ENCODE peak calls at places on chromosomes 3 and 15, in nine cellular contexts. I is mucosa of descending colon, D is transverse colon, J is ovary, B is A549, L is lung, P is nephron progenitor cell, K is Calu3, C is choroid plexus epithelial cell. R is an unnamed sample.

GRCh38 chr15:41813426-41813825 is 14.5 kb upstream of the JMJD7 start:
- DNase-seq in L (no peak), C (no peak), P (no peak), I (no peak), J (no peak), K (no peak), B (no peak), D (no peak), R (no peak)

GRCh38 chr3:157065201-157065600 is 94.7 kb downstream of the CCNL1 start:
- DNase-seq in J (no peak), B (no peak), K (no peak), L (no peak), P (no peak), D (no peak), C (no peak), I (no peak), R (no peak)

GRCh38 chr3:71168043-71168720 is 415.3 kb downstream of the FOXP1 start:
- DNase-seq in K (no peak), J (no peak), L (no peak), P (no peak), I (no peak), C (peak; percentile 78), B (no peak), D (no peak), R (no peak)

GRCh38 chr3:64600246-64600645 is 87.6 kb downstream of the ADAMTS9 start:
- DNase-seq in K (no peak), B (no peak), D (no peak), L (no peak), P (no peak), J (no peak), C (no peak), I (no peak), R (no peak)

GRCh38 chr3:36906504-36907149 is 38.2 kb downstream of the TRANK1 start:
- DNase-seq in C (peak; percentile 87), B (no peak), L (no peak), P (no peak), J (no peak), K (no peak), I (no peak), D (no peak), R (no peak)

GRCh38 chr15:65400760-65401606 is 21.8 kb downstream of the IGDCC4 start:
- DNase-seq in C (peak; percentile 92), L (no peak), D (peak; percentile 58), I (peak; percentile 72), K (peak; percentile 89), B (peak; percentile 80), P (peak; percentile 81), J (peak; percentile 87), R (no peak)

GRCh38 chr3:143963946-143964345 is 7.7 kb upstream of the DIPK2A start:
- DNase-seq in B (no peak), J (no peak), L (no peak), P (no peak), C (no peak), D (no peak), I (no peak), K (no peak), R (no peak)

GRCh38 chr3:181384970-181385369 is 326.8 kb upstream of the SOX2 start:
- DNase-seq in J (no peak), C (no peak), P (no peak), I (no peak), K (no peak), D (no peak), B (no peak), L (no peak), R (no peak)

GRCh38 chr3:160003520-160004128 is 15.0 kb downstream of the IL12A start:
- DNase-seq in D (peak; percentile 71), K (peak; percentile 85), C (peak; percentile 62), I (peak; percentile 79), J (no peak), B (peak; percentile 69), L (peak; percentile 39), P (peak; percentile 56), R (peak; percentile 15)

DNA sequence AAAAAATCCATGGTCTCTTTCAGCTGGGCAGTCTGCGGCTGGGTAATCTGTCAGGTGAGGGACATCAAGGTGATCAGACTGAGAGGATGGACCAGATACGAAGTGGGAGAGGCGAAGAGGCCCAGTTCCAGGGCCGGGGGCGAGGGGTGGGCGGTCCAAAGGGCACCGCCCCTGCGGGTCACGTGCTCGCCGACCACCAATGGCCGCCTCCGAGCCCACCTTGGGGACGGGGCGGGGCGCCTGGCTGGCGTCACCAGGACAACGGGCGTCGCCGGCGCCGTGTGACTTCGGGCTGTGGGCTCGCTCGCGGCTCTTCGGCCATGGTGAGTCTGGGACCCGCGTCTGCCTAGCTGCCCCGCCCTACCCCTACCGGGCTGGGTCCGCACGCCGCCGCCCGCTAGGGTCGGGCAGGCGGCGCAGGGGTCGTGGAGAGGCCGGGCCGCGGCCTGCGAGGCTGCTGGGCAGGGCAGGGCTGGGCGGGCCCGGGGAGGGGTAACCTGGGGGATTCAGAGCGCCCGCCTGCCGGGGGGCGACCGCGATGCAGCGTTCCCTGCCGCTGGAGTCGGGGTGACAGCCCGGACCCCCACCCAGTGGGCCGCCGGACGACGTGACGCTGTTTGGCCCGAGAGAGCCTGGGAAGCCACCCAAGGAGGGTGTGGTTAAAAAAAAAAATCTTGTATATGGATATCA is at the start of gene FBXL2:
- DNase-seq in I (peak; percentile 42), J (peak; percentile 45), D (peak; percentile 24), P (peak; percentile 93), L (peak; percentile 65), B (peak; percentile 89), K (peak; percentile 92), C (peak; percentile 71), R (peak; percentile 21)
- TF ChIP-seq CTCF in I (no peak), J (no peak), D (no peak), P (no peak), L (no peak), B (no peak), K (no peak), C (no peak), R (no peak)

GRCh38 chr15:84609818-84610525 is 9.2 kb downstream of the ZSCAN2 start:
- DNase-seq in L (no peak), J (no peak), P (no peak), C (no peak), I (no peak), B (no peak), D (no peak), K (no peak), R (no peak)

GRCh38 chr15:84606653-84607120 is 5.9 kb downstream of the ZSCAN2 start:
- DNase-seq in I (no peak), K (no peak), B (peak; percentile 44), J (no peak), D (peak; percentile 21), P (no peak), L (no peak), C (no peak), R (no peak)

GRCh38 chr15:84611631-84612030 is 10.8 kb downstream of the ZSCAN2 start:
- DNase-seq in J (no peak), B (no peak), I (no peak), K (no peak), D (no peak), P (no peak), L (no peak), C (no peak), R (no peak)

GRCh38 chr15:84605225-84605882 is 4.5 kb downstream of the ZSCAN2 start:
- DNase-seq in J (no peak), C (no peak), B (no peak), K (no peak), D (no peak), I (no peak), L (no peak), P (no peak), R (no peak)

GRCh38 chr15:84608707-84609284 is 8.0 kb downstream of the ZSCAN2 start:
- DNase-seq in P (no peak), L (no peak), D (no peak), K (no peak), B (no peak), C (no peak), I (no peak), J (no peak), R (no peak)
- TF ChIP-seq CTCF in P (no peak), L (no peak), D (no peak), K (no peak), B (no peak), C (no peak), I (no peak), J (no peak), R (no peak)

DNA sequence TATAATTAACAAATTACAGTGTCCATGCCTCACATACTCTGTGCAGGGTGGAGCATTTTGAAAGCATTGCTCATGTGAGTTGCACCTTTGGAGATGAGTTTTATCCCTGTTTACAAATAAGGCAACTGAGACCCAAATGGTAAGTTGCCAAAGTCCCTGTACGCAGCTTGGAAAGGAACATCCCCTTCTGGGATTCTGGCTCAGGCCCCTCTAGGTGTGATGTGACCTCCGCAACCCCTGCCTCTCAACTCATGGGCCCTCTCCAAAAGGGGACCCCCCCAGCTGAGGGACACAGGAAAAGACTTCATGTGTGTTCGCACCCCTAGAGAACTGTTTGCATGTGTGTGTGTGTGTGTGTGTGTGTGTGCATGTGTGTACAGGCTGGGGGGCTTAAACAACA is 25.3 kb downstream of the PRR20G start:
- DNase-seq in J (no peak), D (no peak), B (no peak), P (no peak), L (no peak), K (no peak), C (no peak), I (no peak), R (no peak)
- TF ChIP-seq CTCF in J (no peak), D (no peak), B (no peak), P (no peak), L (no peak), K (no peak), C (no peak), I (no peak), R (no peak)

GRCh38 chr3:168052517-168052916 is 43.2 kb downstream of the GOLIM4 start:
- DNase-seq in B (no peak), K (no peak), D (no peak), C (no peak), J (no peak), L (no peak), P (no peak), I (no peak), R (no peak)

GRCh38 chr3:168049366-168049974 is 46.3 kb downstream of the GOLIM4 start:
- DNase-seq in C (peak; percentile 72), L (no peak), D (no peak), K (no peak), J (no peak), P (no peak), B (no peak), I (no peak), R (no peak)

GRCh38 chr3:168051579-168052183 is 44.0 kb downstream of the GOLIM4 start:
- DNase-seq in L (no peak), P (no peak), K (no peak), B (no peak), J (no peak), C (peak; percentile 68), I (no peak), D (no peak), R (no peak)

GRCh38 chr3:168054447-168054846 is 41.3 kb downstream of the GOLIM4 start:
- DNase-seq in I (no peak), B (no peak), J (no peak), K (no peak), L (no peak), C (no peak), P (no peak), D (no peak), R (no peak)

DNA sequence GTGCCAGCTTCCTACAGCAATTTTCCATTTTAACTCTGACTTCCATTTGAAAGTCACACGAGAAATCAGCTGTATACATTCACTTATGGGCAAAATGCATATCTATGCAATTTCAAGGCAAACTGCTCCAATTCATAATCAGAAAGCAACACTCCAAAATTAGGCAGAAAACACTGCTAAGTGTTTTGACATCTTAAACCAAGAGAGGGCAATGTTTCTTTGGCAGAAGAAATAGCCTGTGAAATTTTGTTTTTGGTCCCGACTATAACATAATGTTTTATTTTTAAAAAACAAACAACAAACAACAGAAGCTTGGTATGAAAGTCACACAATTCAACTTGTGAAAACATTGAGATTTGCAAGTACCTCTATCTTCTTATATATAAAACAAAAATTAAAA is 42.6 kb downstream of the GOLIM4 start:
- DNase-seq in D (no peak), B (no peak), J (no peak), P (no peak), C (no peak), K (no peak), I (no peak), L (no peak), R (no peak)
- TF ChIP-seq CTCF in D (no peak), B (no peak), J (no peak), P (no peak), C (peak; percentile 43), K (no peak), I (no peak), L (no peak), R (peak; percentile 19)